ENCODE peak calls at places on chromosomes 7 and 10, in four cellular contexts. U is PC-9, E is tibial nerve, B is hepatocyte. Z is an unnamed sample.

GRCh38 chr7:17298840-17299476 is 506 bp downstream of the AHR start:
- DNase-seq in B (peak; percentile 63), U (no peak), E (peak; percentile 43), Z (peak; percentile 40)

GRCh38 chr7:28411876-28412662 is at the start of gene CREB5:
- DNase-seq in U (no peak), B (peak; percentile 42), E (no peak), Z (no peak)

GRCh38 chr10:6145414-6145978 is 56.7 kb downstream of the RBM17 start:
- DNase-seq in B (peak; percentile 45), U (no peak), E (no peak), Z (no peak)

GRCh38 chr7:70668606-70669358 is 463.2 kb upstream of the GALNT17 start:
- DNase-seq in U (no peak), B (no peak), E (no peak), Z (peak; percentile 77)

GRCh38 chr10:78551184-78552005 is 517.4 kb upstream of the ZMIZ1 start:
- DNase-seq in B (no peak), U (no peak), E (no peak), Z (no peak)

GRCh38 chr7:24284699-24285506 is 913 bp downstream of the NPY start:
- DNase-seq in U (no peak), B (peak; percentile 11), E (no peak), Z (no peak)

GRCh38 chr7:24748521-24748920 is 8.7 kb downstream of the GSDME start:
- DNase-seq in E (no peak), U (no peak), B (no peak), Z (no peak)

GRCh38 chr10:100790761-100791208 is 45.4 kb downstream of the PAX2 start:
- DNase-seq in E (no peak), U (no peak), B (no peak), Z (no peak)

GRCh38 chr7:155705656-155706360 is 61.3 kb downstream of the RBM33 start:
- DNase-seq in E (no peak), U (no peak), B (no peak), Z (no peak)

DNA sequence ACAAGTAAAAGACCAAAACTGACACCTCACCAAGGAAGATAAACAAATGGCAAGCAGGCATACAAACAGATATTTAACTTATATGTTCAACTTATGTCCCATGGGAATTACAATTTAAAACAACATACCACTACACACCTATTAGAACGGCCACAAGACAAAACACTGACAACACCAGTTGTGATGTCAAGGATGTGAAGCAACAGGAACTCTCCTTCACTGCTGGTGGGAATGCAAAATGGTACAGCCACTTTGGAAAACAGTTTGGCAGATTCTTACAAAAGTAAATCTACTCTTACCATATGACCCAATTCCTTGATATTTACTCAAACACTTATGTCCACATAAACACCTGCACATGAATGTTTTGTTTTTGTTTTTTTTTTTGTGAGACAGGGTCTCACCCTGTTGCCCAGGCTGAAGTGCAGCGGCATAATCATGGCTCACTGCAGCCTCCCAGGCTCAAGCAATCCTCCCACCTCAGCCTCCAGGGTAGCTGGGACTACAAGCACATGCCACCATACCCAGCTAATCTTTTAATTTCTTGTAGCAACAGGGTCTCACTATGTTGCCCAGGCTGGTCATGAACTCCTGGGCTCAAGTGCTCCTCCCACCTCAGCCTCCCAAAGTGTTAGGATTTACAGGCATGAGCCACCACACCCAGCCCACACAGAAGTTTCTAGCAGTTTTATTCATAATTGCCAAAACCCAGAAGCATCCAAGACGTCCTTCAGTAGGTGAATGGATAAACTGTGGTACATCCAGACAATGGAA is 27.3 kb downstream of the HERC4 start:
- DNase-seq in U (no peak), E (no peak), B (no peak), Z (no peak)
- H3K27ac ChIP-seq in U (peak overlapping the region; percentile 6), E (no peak overlapping the region), B (no peak overlapping the region), Z (no peak overlapping the region)

GRCh38 chr10:209357-209756 is 74.1 kb downstream of the ZMYND11 start:
- DNase-seq in U (no peak), B (no peak), E (no peak), Z (no peak)
- TF ChIP-seq CTCF in U (peak; percentile 32), B (peak; percentile 11), E (no peak), Z (no peak)

DNA sequence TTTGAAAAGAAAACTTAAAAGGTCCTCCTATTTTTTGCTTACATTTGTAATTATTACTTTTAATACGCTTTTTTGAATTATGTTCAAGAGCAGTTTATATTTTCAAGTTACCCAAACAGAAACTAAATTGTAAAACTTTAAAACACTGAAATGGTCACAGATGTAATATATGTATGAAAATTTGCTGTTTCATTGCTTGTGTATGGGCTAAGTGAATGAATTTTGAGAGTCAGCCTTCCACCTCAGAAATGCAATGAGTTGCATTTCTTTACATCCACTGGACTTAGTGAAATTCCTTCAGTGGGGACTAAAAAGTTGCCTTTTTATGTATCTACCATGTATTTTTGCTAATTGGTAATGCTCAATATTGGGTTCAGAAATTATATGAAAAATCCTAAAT is 1.6 kb downstream of the VPS26A start:
- DNase-seq in U (no peak), B (no peak), E (no peak), Z (no peak)
- H3K36me3 ChIP-seq in U (no peaks in the 10 kb centered on the region), B (no peaks in the 10 kb centered on the region), E (no peaks in the 10 kb centered on the region), Z (no peaks in the 10 kb centered on the region)

GRCh38 chr10:76195990-76196389 is 764.6 kb downstream of the LRMDA start:
- DNase-seq in B (no peak), U (no peak), E (no peak), Z (no peak)
- H3K27ac ChIP-seq in B (no peak overlapping the region), U (no peak overlapping the region), E (no peak overlapping the region), Z (no peak overlapping the region)

GRCh38 chr7:35035511-35035921 is 1.8 kb downstream of the DPY19L1 start:
- DNase-seq in U (peak; percentile 61), B (peak; percentile 67), E (no peak), Z (no peak)
- TF ChIP-seq CTCF in U (peak; percentile 55), B (peak; percentile 51), E (no peak), Z (no peak)